ENCODE peak calls at places on chromosome 12, in eight cellular contexts. One of them, this sample, is unnamed.

GRCh38 chr12:105418232-105418631 is 87.7 kb downstream of the C12orf75 start:
- DNase-seq in adrenal gland: no peak
- DNase-seq in Peyer's patch: no peak
- DNase-seq in fibroblast of villous mesenchyme: peak
- DNase-seq in lower leg skin: no peak
- DNase-seq in nephron progenitor cell: no peak
- DNase-seq in fibroblast of lung: peak
- DNase-seq in fibroblast of mammary gland: peak
- DNase-seq in this sample: no peak

GRCh38 chr12:78562358-78563205 is 302.0 kb upstream of the SYT1 start:
- DNase-seq in adrenal gland: no peak
- DNase-seq in Peyer's patch: no peak
- DNase-seq in fibroblast of villous mesenchyme: peak
- DNase-seq in lower leg skin: no peak
- DNase-seq in nephron progenitor cell: no peak
- DNase-seq in fibroblast of lung: no peak
- DNase-seq in fibroblast of mammary gland: peak
- DNase-seq in this sample: no peak

GRCh38 chr12:6821271-6821673 is 349 bp upstream of the GPR162 start:
- DNase-seq in adrenal gland: no peak
- DNase-seq in Peyer's patch: peak
- DNase-seq in fibroblast of villous mesenchyme: peak
- DNase-seq in lower leg skin: peak
- DNase-seq in nephron progenitor cell: no peak
- DNase-seq in fibroblast of lung: peak
- DNase-seq in fibroblast of mammary gland: peak
- DNase-seq in this sample: no peak

GRCh38 chr12:71772728-71773127 is 18.1 kb downstream of the RAB21 start:
- DNase-seq in adrenal gland: no peak
- DNase-seq in Peyer's patch: no peak
- DNase-seq in fibroblast of villous mesenchyme: no peak
- DNase-seq in lower leg skin: no peak
- DNase-seq in nephron progenitor cell: no peak
- DNase-seq in fibroblast of lung: no peak
- DNase-seq in fibroblast of mammary gland: no peak
- DNase-seq in this sample: no peak

GRCh38 chr12:20463920-20464524 is 95.7 kb downstream of the PDE3A start:
- DNase-seq in adrenal gland: no peak
- DNase-seq in Peyer's patch: no peak
- DNase-seq in fibroblast of villous mesenchyme: peak
- DNase-seq in lower leg skin: no peak
- DNase-seq in nephron progenitor cell: no peak
- DNase-seq in fibroblast of lung: no peak
- DNase-seq in fibroblast of mammary gland: peak
- DNase-seq in this sample: no peak

GRCh38 chr12:31590730-31591307 is at the start of gene DENND5B:
- DNase-seq in adrenal gland: peak
- DNase-seq in Peyer's patch: peak
- DNase-seq in fibroblast of villous mesenchyme: peak
- DNase-seq in lower leg skin: peak
- DNase-seq in nephron progenitor cell: peak
- DNase-seq in fibroblast of lung: peak
- DNase-seq in fibroblast of mammary gland: peak
- DNase-seq in this sample: peak

GRCh38 chr12:67025543-67026114 is 243.5 kb upstream of the CAND1 start:
- DNase-seq in adrenal gland: peak
- DNase-seq in Peyer's patch: no peak
- DNase-seq in fibroblast of villous mesenchyme: peak
- DNase-seq in lower leg skin: no peak
- DNase-seq in nephron progenitor cell: peak
- DNase-seq in fibroblast of lung: no peak
- DNase-seq in fibroblast of mammary gland: peak
- DNase-seq in this sample: no peak

GRCh38 chr12:87809916-87810315 is 219.3 kb downstream of the C12orf50 start:
- DNase-seq in adrenal gland: no peak
- DNase-seq in Peyer's patch: no peak
- DNase-seq in fibroblast of villous mesenchyme: no peak
- DNase-seq in lower leg skin: no peak
- DNase-seq in nephron progenitor cell: no peak
- DNase-seq in fibroblast of lung: peak
- DNase-seq in fibroblast of mammary gland: peak
- DNase-seq in this sample: no peak

GRCh38 chr12:26921886-26922285 is 15.9 kb downstream of the INTS13 start:
- DNase-seq in adrenal gland: no peak
- DNase-seq in Peyer's patch: no peak
- DNase-seq in fibroblast of villous mesenchyme: no peak
- DNase-seq in lower leg skin: no peak
- DNase-seq in nephron progenitor cell: no peak
- DNase-seq in fibroblast of lung: no peak
- DNase-seq in fibroblast of mammary gland: no peak
- DNase-seq in this sample: no peak

GRCh38 chr12:26919216-26919555 is 18.6 kb downstream of the INTS13 start:
- DNase-seq in adrenal gland: no peak
- DNase-seq in Peyer's patch: no peak
- DNase-seq in fibroblast of villous mesenchyme: no peak
- DNase-seq in lower leg skin: no peak
- DNase-seq in nephron progenitor cell: no peak
- DNase-seq in fibroblast of lung: no peak
- DNase-seq in fibroblast of mammary gland: no peak
- DNase-seq in this sample: no peak

DNA sequence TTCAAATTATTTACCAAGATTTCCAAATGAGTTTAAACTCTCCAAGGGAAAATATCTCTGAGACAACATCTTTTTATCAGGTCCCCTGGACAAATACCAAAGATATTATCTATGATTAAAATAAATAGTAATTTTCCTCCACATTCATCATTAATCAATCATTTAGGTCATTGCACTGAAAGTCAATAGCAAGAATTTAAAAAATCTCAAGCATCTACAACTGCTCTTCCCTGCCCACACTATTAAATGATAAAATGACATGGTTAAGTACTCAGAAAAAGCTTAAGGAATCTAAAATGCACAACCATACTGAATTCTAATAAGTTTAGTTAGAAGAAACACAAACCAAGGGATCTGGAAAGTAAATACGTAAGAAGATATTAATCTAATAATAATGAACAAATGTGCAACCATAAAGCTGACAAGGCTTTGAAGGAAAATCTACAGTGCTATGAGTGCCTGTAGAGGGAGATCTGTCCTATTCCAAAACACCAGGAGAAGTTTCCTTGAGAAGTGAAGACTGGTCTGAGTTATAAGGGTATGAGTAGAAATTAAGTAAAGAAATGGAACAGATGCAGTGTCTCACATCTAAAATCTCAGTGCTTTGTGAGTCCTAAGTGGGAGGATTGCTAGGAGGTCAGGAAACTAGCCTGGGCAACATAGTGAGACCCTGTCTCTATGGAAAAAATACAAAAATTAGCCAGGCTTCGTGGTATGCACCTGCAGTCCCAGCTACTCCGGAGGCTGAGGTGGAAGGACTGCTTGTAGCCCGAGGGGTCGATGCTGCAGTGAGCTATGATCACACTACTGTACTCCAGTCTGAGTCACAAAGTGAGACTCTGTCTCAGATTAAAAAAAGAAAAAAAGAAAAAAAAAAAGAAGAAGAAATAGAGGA is 19.2 kb downstream of the INTS13 start:
- DNase-seq in adrenal gland: no peak
- DNase-seq in Peyer's patch: no peak
- DNase-seq in fibroblast of villous mesenchyme: peak
- DNase-seq in lower leg skin: no peak
- DNase-seq in nephron progenitor cell: no peak
- DNase-seq in fibroblast of lung: peak
- DNase-seq in fibroblast of mammary gland: no peak
- DNase-seq in this sample: no peak
- TF ChIP-seq CTCF in adrenal gland: peak
- TF ChIP-seq CTCF in Peyer's patch: no peak
- TF ChIP-seq CTCF in fibroblast of villous mesenchyme: peak
- TF ChIP-seq CTCF in lower leg skin: no peak
- TF ChIP-seq CTCF in nephron progenitor cell: no peak
- TF ChIP-seq CTCF in fibroblast of lung: peak
- TF ChIP-seq CTCF in fibroblast of mammary gland: no peak
- TF ChIP-seq CTCF in this sample: no peak

GRCh38 chr12:68499616-68500015 is 111.1 kb upstream of the RAP1B start:
- DNase-seq in adrenal gland: no peak
- DNase-seq in Peyer's patch: no peak
- DNase-seq in fibroblast of villous mesenchyme: no peak
- DNase-seq in lower leg skin: no peak
- DNase-seq in nephron progenitor cell: no peak
- DNase-seq in fibroblast of lung: peak
- DNase-seq in fibroblast of mammary gland: no peak
- DNase-seq in this sample: no peak

GRCh38 chr12:68501226-68501625 is 109.5 kb upstream of the RAP1B start:
- DNase-seq in adrenal gland: no peak
- DNase-seq in Peyer's patch: no peak
- DNase-seq in fibroblast of villous mesenchyme: no peak
- DNase-seq in lower leg skin: no peak
- DNase-seq in nephron progenitor cell: no peak
- DNase-seq in fibroblast of lung: no peak
- DNase-seq in fibroblast of mammary gland: no peak
- DNase-seq in this sample: no peak

GRCh38 chr12:68497112-68497511 is 113.6 kb upstream of the RAP1B start:
- DNase-seq in adrenal gland: no peak
- DNase-seq in Peyer's patch: no peak
- DNase-seq in fibroblast of villous mesenchyme: no peak
- DNase-seq in lower leg skin: no peak
- DNase-seq in nephron progenitor cell: no peak
- DNase-seq in fibroblast of lung: peak
- DNase-seq in fibroblast of mammary gland: no peak
- DNase-seq in this sample: no peak

GRCh38 chr12:68497702-68498101 is 113.0 kb upstream of the RAP1B start:
- DNase-seq in adrenal gland: no peak
- DNase-seq in Peyer's patch: no peak
- DNase-seq in fibroblast of villous mesenchyme: peak
- DNase-seq in lower leg skin: no peak
- DNase-seq in nephron progenitor cell: no peak
- DNase-seq in fibroblast of lung: peak
- DNase-seq in fibroblast of mammary gland: peak
- DNase-seq in this sample: no peak

DNA sequence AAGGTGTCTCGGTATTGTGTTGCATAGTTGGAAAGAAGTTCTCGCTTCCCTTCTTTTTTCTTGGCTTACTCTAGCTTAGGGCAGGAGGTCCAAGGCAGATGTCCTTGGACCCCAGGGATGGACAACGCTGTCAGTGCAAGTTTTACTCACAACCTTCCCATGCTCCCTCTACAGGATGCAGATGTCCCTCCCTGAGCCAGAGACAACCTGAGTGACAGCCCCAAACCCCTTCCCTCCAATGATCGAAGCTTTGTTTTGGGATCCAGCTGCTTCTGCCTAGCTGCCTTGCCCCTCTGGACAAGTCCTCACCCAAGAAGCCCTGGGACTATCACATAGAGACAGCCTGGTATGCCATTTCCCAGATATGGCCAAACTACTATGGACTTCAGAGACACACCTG is 112.0 kb upstream of the RAP1B start:
- DNase-seq in adrenal gland: no peak
- DNase-seq in Peyer's patch: no peak
- DNase-seq in fibroblast of villous mesenchyme: no peak
- DNase-seq in lower leg skin: no peak
- DNase-seq in nephron progenitor cell: no peak
- DNase-seq in fibroblast of lung: no peak
- DNase-seq in fibroblast of mammary gland: no peak
- DNase-seq in this sample: no peak
- TF ChIP-seq CTCF in adrenal gland: no peak
- TF ChIP-seq CTCF in Peyer's patch: no peak
- TF ChIP-seq CTCF in fibroblast of villous mesenchyme: no peak
- TF ChIP-seq CTCF in lower leg skin: no peak
- TF ChIP-seq CTCF in nephron progenitor cell: no peak
- TF ChIP-seq CTCF in fibroblast of lung: no peak
- TF ChIP-seq CTCF in fibroblast of mammary gland: no peak
- TF ChIP-seq CTCF in this sample: no peak

GRCh38 chr12:50984899-50985298 is 32.6 kb downstream of the HIGD1C start:
- DNase-seq in adrenal gland: no peak
- DNase-seq in Peyer's patch: no peak
- DNase-seq in fibroblast of villous mesenchyme: peak
- DNase-seq in lower leg skin: no peak
- DNase-seq in nephron progenitor cell: no peak
- DNase-seq in fibroblast of lung: peak
- DNase-seq in fibroblast of mammary gland: peak
- DNase-seq in this sample: no peak

GRCh38 chr12:50988051-50988450 is 35.7 kb downstream of the HIGD1C start:
- DNase-seq in adrenal gland: no peak
- DNase-seq in Peyer's patch: no peak
- DNase-seq in fibroblast of villous mesenchyme: no peak
- DNase-seq in lower leg skin: no peak
- DNase-seq in nephron progenitor cell: no peak
- DNase-seq in fibroblast of lung: peak
- DNase-seq in fibroblast of mammary gland: peak
- DNase-seq in this sample: no peak

GRCh38 chr12:50988871-50989270 is 36.5 kb downstream of the HIGD1C start:
- DNase-seq in adrenal gland: no peak
- DNase-seq in Peyer's patch: no peak
- DNase-seq in fibroblast of villous mesenchyme: no peak
- DNase-seq in lower leg skin: no peak
- DNase-seq in nephron progenitor cell: no peak
- DNase-seq in fibroblast of lung: no peak
- DNase-seq in fibroblast of mammary gland: no peak
- DNase-seq in this sample: no peak

GRCh38 chr12:50985322-50985721 is 33.0 kb downstream of the HIGD1C start:
- DNase-seq in adrenal gland: peak
- DNase-seq in Peyer's patch: no peak
- DNase-seq in fibroblast of villous mesenchyme: peak
- DNase-seq in lower leg skin: peak
- DNase-seq in nephron progenitor cell: no peak
- DNase-seq in fibroblast of lung: peak
- DNase-seq in fibroblast of mammary gland: peak
- DNase-seq in this sample: no peak

DNA sequence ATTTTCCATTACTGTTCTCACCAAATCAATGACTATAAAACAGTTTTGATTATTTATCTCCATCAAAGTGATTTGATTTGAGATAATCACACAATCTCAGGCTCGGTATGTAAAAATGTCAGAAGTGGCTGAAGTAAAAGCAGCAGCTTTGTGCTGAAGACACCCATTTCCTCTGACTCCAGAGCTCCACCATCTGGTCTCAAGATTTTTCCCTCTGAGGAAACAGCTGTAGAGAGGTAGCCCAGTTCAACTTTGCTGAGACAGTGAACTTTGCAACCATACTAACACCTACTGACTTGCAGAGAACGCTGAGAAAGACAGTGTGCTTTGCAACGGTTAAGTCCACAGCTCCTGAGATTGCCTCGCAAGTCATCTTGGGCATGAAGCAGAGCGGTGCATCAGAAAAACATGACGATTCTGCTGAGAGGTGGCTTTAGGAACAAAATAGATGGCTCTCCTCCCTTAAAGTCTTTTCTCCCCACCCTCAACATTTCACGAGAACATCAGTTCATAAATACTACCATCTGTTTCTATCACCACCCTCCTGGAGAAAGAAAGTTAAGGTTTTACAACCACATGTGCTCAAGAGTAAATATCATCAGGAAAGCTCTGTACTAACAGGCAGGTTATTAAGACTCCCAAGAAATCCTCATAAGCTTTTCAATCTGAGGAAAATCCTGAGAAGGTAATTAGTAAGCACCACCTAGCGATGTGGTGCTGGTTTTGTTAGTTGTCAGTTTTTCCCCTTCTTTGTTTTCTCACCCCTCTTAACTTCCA is 34.8 kb downstream of the HIGD1C start:
- DNase-seq in adrenal gland: peak
- DNase-seq in Peyer's patch: peak
- DNase-seq in fibroblast of villous mesenchyme: peak
- DNase-seq in lower leg skin: peak
- DNase-seq in nephron progenitor cell: peak
- DNase-seq in fibroblast of lung: peak
- DNase-seq in fibroblast of mammary gland: peak
- DNase-seq in this sample: no peak
- TF ChIP-seq CTCF in adrenal gland: peak
- TF ChIP-seq CTCF in Peyer's patch: peak
- TF ChIP-seq CTCF in fibroblast of villous mesenchyme: peak
- TF ChIP-seq CTCF in lower leg skin: no peak
- TF ChIP-seq CTCF in nephron progenitor cell: peak
- TF ChIP-seq CTCF in fibroblast of lung: peak
- TF ChIP-seq CTCF in fibroblast of mammary gland: peak
- TF ChIP-seq CTCF in this sample: peak

GRCh38 chr12:111767362-111768158 is 827 bp downstream of the ALDH2 start:
- DNase-seq in adrenal gland: no peak
- DNase-seq in Peyer's patch: no peak
- DNase-seq in fibroblast of villous mesenchyme: peak
- DNase-seq in lower leg skin: no peak
- DNase-seq in nephron progenitor cell: peak
- DNase-seq in fibroblast of lung: peak
- DNase-seq in fibroblast of mammary gland: peak
- DNase-seq in this sample: no peak

GRCh38 chr12:111761706-111762105 is 5.0 kb upstream of the ALDH2 start:
- DNase-seq in adrenal gland: no peak
- DNase-seq in Peyer's patch: no peak
- DNase-seq in fibroblast of villous mesenchyme: no peak
- DNase-seq in lower leg skin: no peak
- DNase-seq in nephron progenitor cell: no peak
- DNase-seq in fibroblast of lung: no peak
- DNase-seq in fibroblast of mammary gland: no peak
- DNase-seq in this sample: no peak

GRCh38 chr12:111761099-111761498 is 5.6 kb upstream of the ALDH2 start:
- DNase-seq in adrenal gland: no peak
- DNase-seq in Peyer's patch: peak
- DNase-seq in fibroblast of villous mesenchyme: no peak
- DNase-seq in lower leg skin: no peak
- DNase-seq in nephron progenitor cell: no peak
- DNase-seq in fibroblast of lung: no peak
- DNase-seq in fibroblast of mammary gland: no peak
- DNase-seq in this sample: no peak

GRCh38 chr12:111766608-111767361 is at the start of gene ALDH2:
- DNase-seq in adrenal gland: peak
- DNase-seq in Peyer's patch: peak
- DNase-seq in fibroblast of villous mesenchyme: peak
- DNase-seq in lower leg skin: no peak
- DNase-seq in nephron progenitor cell: peak
- DNase-seq in fibroblast of lung: peak
- DNase-seq in fibroblast of mammary gland: no peak
- DNase-seq in this sample: peak

DNA sequence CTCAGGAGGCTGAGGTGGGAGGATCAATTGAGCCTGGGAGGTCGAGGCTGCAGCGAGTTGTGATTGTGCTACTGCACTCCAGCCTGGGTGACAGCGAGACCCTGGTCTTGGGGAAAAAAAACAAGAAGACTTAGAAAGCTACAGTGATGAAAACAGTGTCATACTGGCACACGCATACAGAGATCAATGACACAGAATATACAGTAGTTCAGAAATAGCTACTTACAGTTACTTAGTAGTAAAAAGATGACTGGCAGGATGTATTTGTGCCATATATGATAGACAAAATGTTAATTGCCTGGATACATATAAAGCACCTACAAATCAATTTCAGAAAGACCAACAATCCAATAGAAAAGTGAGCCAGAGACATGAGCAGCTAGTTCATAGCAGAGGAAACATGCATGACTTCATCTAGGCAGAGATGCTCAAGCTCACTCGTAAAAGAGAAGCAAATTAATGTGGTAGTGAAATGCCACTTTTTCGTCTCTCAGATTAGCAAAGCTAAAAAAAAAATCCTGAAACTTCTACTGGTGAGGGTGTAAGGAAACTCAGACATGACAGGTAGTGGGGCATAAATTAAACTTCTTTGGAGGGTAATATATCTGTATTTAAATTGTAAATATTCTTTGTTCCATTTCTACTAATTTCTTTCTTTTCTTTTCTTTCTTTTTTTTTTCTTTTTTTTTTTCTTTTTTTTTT is 2.5 kb upstream of the ALDH2 start:
- DNase-seq in adrenal gland: no peak
- DNase-seq in Peyer's patch: no peak
- DNase-seq in fibroblast of villous mesenchyme: no peak
- DNase-seq in lower leg skin: no peak
- DNase-seq in nephron progenitor cell: no peak
- DNase-seq in fibroblast of lung: no peak
- DNase-seq in fibroblast of mammary gland: no peak
- DNase-seq in this sample: no peak
- TF ChIP-seq CTCF in adrenal gland: no peak
- TF ChIP-seq CTCF in Peyer's patch: no peak
- TF ChIP-seq CTCF in fibroblast of villous mesenchyme: no peak
- TF ChIP-seq CTCF in lower leg skin: no peak
- TF ChIP-seq CTCF in nephron progenitor cell: no peak
- TF ChIP-seq CTCF in fibroblast of lung: no peak
- TF ChIP-seq CTCF in fibroblast of mammary gland: no peak
- TF ChIP-seq CTCF in this sample: no peak